ENCODE peak calls at places on chromosomes 4 and X, in six cellular contexts. Q is ascending aorta; C is lower lobe of right lung; G is CD8-positive, alpha-beta T cell; I is mammary epithelial cell; O is heart right ventricle. D is an unnamed sample.

GRCh38 chr4:186486172-186486571 is 69.2 kb downstream of the MTNR1A start:
- DNase-seq in O (no peak), C (no peak), G (no peak), Q (no peak), I (no peak), D (no peak)

GRCh38 chrX:102042706-102043325 is 82.7 kb upstream of the TCEAL2 start:
- DNase-seq in G (no peak), O (no peak), Q (no peak), C (no peak), I (no peak), D (no peak)

GRCh38 chr4:76651616-76652015 is 216.6 kb downstream of the SHROOM3 start:
- DNase-seq in Q (no peak), C (no peak), I (no peak), G (no peak), O (no peak), D (no peak)

GRCh38 chrX:153667281-153667831 is 6.3 kb downstream of the PNCK start:
- DNase-seq in G (no peak), C (no peak), O (no peak), Q (no peak), I (no peak), D (no peak)

GRCh38 chr4:40887690-40888089 is 137.9 kb downstream of the NSUN7 start:
- DNase-seq in O (no peak), C (no peak), G (no peak), Q (peak; percentile 40), I (no peak), D (no peak)

GRCh38 chrX:151039351-151039750 is 56.2 kb downstream of the HMGB3 start:
- DNase-seq in O (no peak), G (no peak), C (no peak), Q (no peak), I (no peak), D (no peak)

GRCh38 chr4:180909279-180909678 is 1333.9 kb upstream of the TENM3 start:
- DNase-seq in G (no peak), Q (no peak), O (no peak), I (peak; percentile 40), C (no peak), D (no peak)

GRCh38 chr4:76622717-76623116 is 187.7 kb downstream of the SHROOM3 start:
- DNase-seq in G (no peak), I (no peak), O (no peak), C (no peak), Q (no peak), D (no peak)

GRCh38 chrX:109049903-109050302 is 313.5 kb upstream of the IRS4 start:
- DNase-seq in O (no peak), C (no peak), I (no peak), G (no peak), Q (no peak), D (no peak)

GRCh38 chr4:109701566-109702399 is 1.5 kb downstream of the CASP6 start:
- DNase-seq in O (no peak), C (no peak), G (no peak), Q (no peak), I (peak; percentile 9), D (peak; percentile 40)

DNA sequence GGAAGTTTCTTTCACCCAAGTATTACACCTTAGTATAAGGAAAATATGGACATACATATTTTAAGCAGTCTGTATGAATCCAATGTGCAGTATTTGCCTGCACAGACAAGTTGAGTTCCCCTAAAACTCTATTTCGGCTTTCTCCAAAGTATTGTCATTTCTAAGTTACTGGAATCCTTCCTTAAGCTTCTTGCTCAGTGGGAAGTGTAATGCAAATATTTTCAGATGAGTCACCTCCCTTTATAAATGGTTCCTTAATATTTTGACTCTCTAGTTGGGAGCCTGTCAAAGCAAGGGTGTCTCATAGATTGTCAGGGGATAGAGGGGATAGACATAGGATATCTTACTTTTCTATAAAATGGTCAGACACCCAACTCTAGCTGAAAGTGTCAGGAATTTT is 178.6 kb downstream of the NAA11 start:
- DNase-seq in I (no peak), G (no peak), Q (no peak), O (no peak), C (no peak), D (no peak)
- TF ChIP-seq CTCF in I (no peak), G (no peak), Q (no peak), O (no peak), C (no peak), D (no peak)

GRCh38 chr4:8703857-8704495 is 111.4 kb downstream of the CPZ start:
- DNase-seq in O (no peak), G (no peak), Q (peak; percentile 40), I (no peak), C (no peak), D (no peak)
- H3K27me3 ChIP-seq in O (peaks cover 90% of the 10 kb centered on the region), G (no peaks in the 10 kb centered on the region), Q (no peaks in the 10 kb centered on the region), I (no peaks in the 10 kb centered on the region), C (peaks cover 60% of the 10 kb centered on the region), D (no peaks in the 10 kb centered on the region)

DNA sequence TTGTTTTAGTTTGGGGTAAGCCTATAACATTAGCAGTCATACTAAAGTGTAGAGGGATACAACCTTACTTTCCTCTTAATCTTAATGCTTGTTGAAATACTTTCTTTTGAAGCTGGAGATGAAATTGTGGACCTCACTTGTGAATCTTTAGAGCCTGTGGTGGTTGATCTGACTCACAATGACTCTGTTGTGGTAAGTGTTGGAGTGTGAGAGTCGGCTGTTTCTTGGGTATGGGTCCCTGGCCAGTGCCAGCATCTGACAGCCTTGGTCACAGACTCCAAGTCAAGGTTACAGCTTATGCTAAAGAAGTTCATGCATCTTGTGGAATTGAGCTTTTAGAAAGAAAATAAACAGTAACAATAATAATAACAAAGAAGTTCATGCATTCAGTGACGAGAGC is 31.6 kb downstream of the RNF4 start:
- DNase-seq in G (no peak), C (no peak), O (no peak), Q (no peak), I (no peak), D (no peak)
- H3K36me3 ChIP-seq in G (peaks cover 52% of the 10 kb centered on the region), C (peaks cover 86% of the 10 kb centered on the region), O (no peaks in the 10 kb centered on the region), Q (peaks cover 38% of the 10 kb centered on the region), I (peaks cover 34% of the 10 kb centered on the region), D (peaks cover 2% of the 10 kb centered on the region)

DNA sequence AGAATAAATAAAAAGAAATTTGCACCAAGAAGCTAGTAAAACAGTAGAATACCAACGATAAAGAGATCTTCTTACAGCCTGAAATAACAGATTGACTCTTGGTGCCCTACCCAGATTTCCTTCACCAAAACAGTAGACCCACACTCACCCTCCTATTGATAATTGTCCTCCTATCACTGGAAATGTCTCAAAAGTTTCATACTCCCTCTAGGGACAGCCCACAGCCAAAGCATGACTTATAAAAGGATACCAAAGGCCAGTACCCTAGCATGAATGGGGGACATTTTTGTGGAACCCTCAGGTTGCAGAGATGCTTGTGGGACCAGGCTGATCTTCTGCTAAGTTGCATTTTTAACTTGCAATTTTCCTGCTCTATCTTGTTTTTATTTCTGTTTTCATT is 104.1 kb downstream of the INPP4B start:
- DNase-seq in C (no peak), Q (no peak), G (no peak), O (no peak), I (no peak), D (no peak)
- TF ChIP-seq CTCF in C (no peak), Q (no peak), G (no peak), O (no peak), I (peak; percentile 35), D (no peak)

D was measured in Caco-2.